ENCODE peak calls at places on chromosomes 13 and 19, in five cellular contexts. R is stimulated activated CD4-positive, alpha-beta T cell treated with anti-CD3 and anti-CD28 coated beads, Interleukin-15, amount 100 ng/mL, for 1 hour; Q is body of pancreas; B is HS-5; X is stimulated activated CD8-positive, alpha-beta memory T cell treated with anti-CD3 and anti-CD28 coated beads, Interleukin-2, amount 100 ng/mL, for 48 hours. S is an unnamed sample.
A peak's percentile ranks its signal among the peaks of the same experiment; 100 is the strongest.

GRCh38 chr19:29275266-29275665 is 62.3 kb upstream of the UQCRFS1 start:
- DNase-seq in R (no peak), Q (no peak), B (no peak), X (no peak), S (no peak)

GRCh38 chr19:4699826-4700572 is 23.6 kb downstream of the DPP9 start:
- DNase-seq in R (no peak), Q (no peak), B (no peak), X (no peak), S (no peak)

GRCh38 chr13:47991859-47992258 is 9.2 kb downstream of the SUCLA2 start:
- DNase-seq in R (no peak), Q (no peak), B (no peak), X (no peak), S (no peak)

GRCh38 chr19:39832341-39833083 is 1.4 kb downstream of the DYRK1B start:
- DNase-seq in R (no peak), Q (no peak), B (no peak), X (no peak), S (no peak)

GRCh38 chr13:71577127-71577526 is 289.9 kb downstream of the DACH1 start:
- DNase-seq in R (no peak), Q (no peak), B (peak; percentile 11), X (no peak), S (no peak)

GRCh38 chr13:66405908-66406802 is 824.0 kb downstream of the PCDH9 start:
- DNase-seq in R (no peak), Q (no peak), B (peak; percentile 20), X (no peak), S (no peak)

GRCh38 chr19:14575428-14575980 is 3.6 kb upstream of the NDUFB7 start:
- DNase-seq in R (no peak), Q (no peak), B (no peak), X (no peak), S (no peak)

GRCh38 chr19:46480409-46480808 is 9.0 kb upstream of the PNMA8A start:
- DNase-seq in R (no peak), Q (no peak), B (no peak), X (no peak), S (no peak)